ENCODE peak calls at places on chromosomes 4 and X, in six cellular contexts. One of them, this sample, is unnamed.

GRCh38 chr4:173519130-173520101 is 10.6 kb downstream of the HAND2 start:
- DNase-seq in GM23338: peak; percentile 45
- DNase-seq in mesothelial cell of epicardium: no peak
- DNase-seq in HFFc6: no peak
- DNase-seq in neural crest cell: no peak
- DNase-seq in ovary: no peak
- DNase-seq in this sample: no peak

GRCh38 chr4:16627999-16628398 is 270.4 kb downstream of the LDB2 start:
- DNase-seq in HFFc6: peak; percentile 91
- DNase-seq in GM23338: no peak
- DNase-seq in mesothelial cell of epicardium: no peak
- DNase-seq in neural crest cell: no peak
- DNase-seq in ovary: no peak
- DNase-seq in this sample: peak; percentile 74

GRCh38 chr4:138405439-138405838 is 163.3 kb upstream of the SLC7A11 start:
- DNase-seq in neural crest cell: no peak
- DNase-seq in mesothelial cell of epicardium: no peak
- DNase-seq in GM23338: no peak
- DNase-seq in HFFc6: no peak
- DNase-seq in ovary: no peak
- DNase-seq in this sample: no peak

GRCh38 chr4:183438458-183439113 is 5.8 kb upstream of the CDKN2AIP start:
- DNase-seq in mesothelial cell of epicardium: no peak
- DNase-seq in ovary: no peak
- DNase-seq in GM23338: no peak
- DNase-seq in HFFc6: peak; percentile 65
- DNase-seq in neural crest cell: no peak
- DNase-seq in this sample: no peak

GRCh38 chrX:19569930-19570329 is 54.6 kb upstream of the MAP3K15 start:
- DNase-seq in mesothelial cell of epicardium: no peak
- DNase-seq in neural crest cell: no peak
- DNase-seq in ovary: no peak
- DNase-seq in GM23338: no peak
- DNase-seq in HFFc6: no peak
- DNase-seq in this sample: no peak

GRCh38 chrX:128800138-128800537 is 723.2 kb downstream of the SMARCA1 start:
- DNase-seq in GM23338: peak; percentile 52
- DNase-seq in HFFc6: no peak
- DNase-seq in neural crest cell: no peak
- DNase-seq in ovary: no peak
- DNase-seq in mesothelial cell of epicardium: no peak
- DNase-seq in this sample: no peak

GRCh38 chr4:38396091-38396490 is 267.9 kb upstream of the KLF3 start:
- DNase-seq in GM23338: no peak
- DNase-seq in HFFc6: no peak
- DNase-seq in mesothelial cell of epicardium: no peak
- DNase-seq in ovary: no peak
- DNase-seq in neural crest cell: no peak
- DNase-seq in this sample: no peak

GRCh38 chrX:150355898-150356297 is 7.2 kb upstream of the MAMLD1 start:
- DNase-seq in neural crest cell: no peak
- DNase-seq in mesothelial cell of epicardium: no peak
- DNase-seq in GM23338: no peak
- DNase-seq in HFFc6: no peak
- DNase-seq in ovary: no peak
- DNase-seq in this sample: no peak

GRCh38 chr4:92381640-92382039 is 77.9 kb downstream of the GRID2 start:
- DNase-seq in GM23338: no peak
- DNase-seq in HFFc6: no peak
- DNase-seq in neural crest cell: no peak
- DNase-seq in ovary: no peak
- DNase-seq in mesothelial cell of epicardium: no peak
- DNase-seq in this sample: no peak

GRCh38 chrX:20527458-20528099 is 260.9 kb upstream of the RPS6KA3 start:
- DNase-seq in mesothelial cell of epicardium: no peak
- DNase-seq in HFFc6: no peak
- DNase-seq in neural crest cell: no peak
- DNase-seq in ovary: peak; percentile 19
- DNase-seq in GM23338: peak; percentile 39
- DNase-seq in this sample: no peak

GRCh38 chrX:101482296-101482695 is 3.0 kb upstream of the ARMCX4 start:
- DNase-seq in neural crest cell: no peak
- DNase-seq in mesothelial cell of epicardium: no peak
- DNase-seq in HFFc6: no peak
- DNase-seq in GM23338: no peak
- DNase-seq in ovary: no peak
- DNase-seq in this sample: no peak

GRCh38 chrX:54043696-54044125 is 562 bp downstream of the PHF8 start:
- DNase-seq in ovary: no peak
- DNase-seq in GM23338: peak; percentile 49
- DNase-seq in neural crest cell: no peak
- DNase-seq in mesothelial cell of epicardium: no peak
- DNase-seq in HFFc6: no peak
- DNase-seq in this sample: no peak

GRCh38 chr4:122733805-122734155 is 1.3 kb downstream of the BBS12 start:
- DNase-seq in GM23338: no peak
- DNase-seq in ovary: no peak
- DNase-seq in HFFc6: no peak
- DNase-seq in mesothelial cell of epicardium: no peak
- DNase-seq in neural crest cell: no peak
- DNase-seq in this sample: no peak

GRCh38 chrX:102654696-102655095 is 3.4 kb downstream of the GPRASP1 start:
- DNase-seq in neural crest cell: no peak
- DNase-seq in GM23338: no peak
- DNase-seq in HFFc6: no peak
- DNase-seq in ovary: peak; percentile 25
- DNase-seq in mesothelial cell of epicardium: no peak
- DNase-seq in this sample: no peak

GRCh38 chrX:102658551-102658950 is 7.3 kb downstream of the GPRASP1 start:
- DNase-seq in HFFc6: no peak
- DNase-seq in GM23338: no peak
- DNase-seq in mesothelial cell of epicardium: no peak
- DNase-seq in neural crest cell: no peak
- DNase-seq in ovary: no peak
- DNase-seq in this sample: no peak

GRCh38 chrX:102659790-102660757 is 8.8 kb downstream of the GPRASP1 start:
- DNase-seq in neural crest cell: peak; percentile 60
- DNase-seq in mesothelial cell of epicardium: peak; percentile 49
- DNase-seq in ovary: peak; percentile 78
- DNase-seq in GM23338: peak; percentile 75
- DNase-seq in HFFc6: peak; percentile 42
- DNase-seq in this sample: no peak
- TF ChIP-seq CTCF in neural crest cell: peak; percentile 41
- TF ChIP-seq CTCF in mesothelial cell of epicardium: no peak
- TF ChIP-seq CTCF in ovary: no peak
- TF ChIP-seq CTCF in GM23338: peak; percentile 7
- TF ChIP-seq CTCF in HFFc6: peak; percentile 22
- TF ChIP-seq CTCF in this sample: peak; percentile 7

GRCh38 chr4:71771613-71772012 is 12.3 kb downstream of the GC start:
- DNase-seq in HFFc6: no peak
- DNase-seq in neural crest cell: no peak
- DNase-seq in mesothelial cell of epicardium: no peak
- DNase-seq in ovary: no peak
- DNase-seq in GM23338: no peak
- DNase-seq in this sample: no peak

GRCh38 chr4:71773004-71773403 is 10.9 kb downstream of the GC start:
- DNase-seq in GM23338: no peak
- DNase-seq in mesothelial cell of epicardium: no peak
- DNase-seq in HFFc6: no peak
- DNase-seq in ovary: no peak
- DNase-seq in neural crest cell: no peak
- DNase-seq in this sample: no peak

GRCh38 chr4:71768123-71768522 is 15.8 kb downstream of the GC start:
- DNase-seq in GM23338: no peak
- DNase-seq in neural crest cell: no peak
- DNase-seq in mesothelial cell of epicardium: no peak
- DNase-seq in ovary: no peak
- DNase-seq in HFFc6: no peak
- DNase-seq in this sample: no peak

GRCh38 chr4:71772592-71772991 is 11.3 kb downstream of the GC start:
- DNase-seq in ovary: no peak
- DNase-seq in neural crest cell: no peak
- DNase-seq in HFFc6: no peak
- DNase-seq in mesothelial cell of epicardium: no peak
- DNase-seq in GM23338: peak; percentile 48
- DNase-seq in this sample: no peak

GRCh38 chr4:71769434-71769833 is 14.4 kb downstream of the GC start:
- DNase-seq in GM23338: no peak
- DNase-seq in neural crest cell: no peak
- DNase-seq in mesothelial cell of epicardium: no peak
- DNase-seq in HFFc6: no peak
- DNase-seq in ovary: no peak
- DNase-seq in this sample: no peak
- TF ChIP-seq CTCF in GM23338: no peak
- TF ChIP-seq CTCF in neural crest cell: no peak
- TF ChIP-seq CTCF in mesothelial cell of epicardium: no peak
- TF ChIP-seq CTCF in HFFc6: no peak
- TF ChIP-seq CTCF in ovary: no peak
- TF ChIP-seq CTCF in this sample: no peak

DNA sequence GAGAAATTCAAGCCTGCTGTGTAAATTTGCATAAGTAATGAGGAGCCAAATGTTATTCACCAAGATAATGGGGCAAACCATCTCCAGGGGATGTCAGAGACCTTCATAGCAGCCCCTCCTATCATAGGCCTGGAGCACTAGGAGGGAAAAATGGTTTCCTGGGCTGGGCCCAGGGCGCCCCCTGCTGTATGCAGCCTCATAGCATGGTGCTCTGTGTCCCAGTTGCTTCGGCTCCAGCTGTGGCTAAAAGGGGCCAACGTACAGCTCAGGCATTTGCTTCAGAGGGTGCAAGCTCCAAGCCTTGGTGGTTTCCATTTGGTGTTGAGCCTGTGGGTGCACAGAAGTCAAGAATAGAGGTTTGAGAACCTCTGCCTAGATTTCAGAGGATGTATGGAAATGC is 859.3 kb downstream of the RPA4 start:
- DNase-seq in HFFc6: no peak
- DNase-seq in GM23338: peak; percentile 10
- DNase-seq in neural crest cell: no peak
- DNase-seq in ovary: no peak
- DNase-seq in mesothelial cell of epicardium: no peak
- DNase-seq in this sample: no peak
- TF ChIP-seq CTCF in HFFc6: peak; percentile 14
- TF ChIP-seq CTCF in GM23338: peak; percentile 41
- TF ChIP-seq CTCF in neural crest cell: peak; percentile 13
- TF ChIP-seq CTCF in ovary: no peak
- TF ChIP-seq CTCF in mesothelial cell of epicardium: no peak
- TF ChIP-seq CTCF in this sample: peak; percentile 10

DNA sequence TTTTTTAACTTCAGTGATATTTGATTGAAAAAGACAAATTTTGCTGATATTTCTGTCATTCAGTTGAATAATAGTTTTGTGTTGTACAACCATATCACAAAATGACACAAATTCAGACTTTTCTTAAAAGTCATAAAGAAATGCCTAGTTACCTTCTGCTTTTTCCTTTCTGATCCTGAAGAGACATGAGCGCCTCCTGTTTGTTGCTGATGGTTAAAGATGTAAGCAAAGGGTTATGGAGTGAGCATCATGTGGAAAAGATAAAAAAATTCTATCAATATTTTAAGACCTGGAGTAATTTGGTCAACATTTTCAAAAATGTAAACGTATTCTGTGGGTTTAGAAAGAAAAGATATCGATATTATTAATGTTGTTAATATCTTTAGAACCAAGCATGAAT is 669.9 kb upstream of the NR3C2 start:
- DNase-seq in GM23338: peak; percentile 20
- DNase-seq in ovary: no peak
- DNase-seq in mesothelial cell of epicardium: no peak
- DNase-seq in neural crest cell: no peak
- DNase-seq in HFFc6: no peak
- DNase-seq in this sample: no peak
- TF ChIP-seq CTCF in GM23338: peak; percentile 51
- TF ChIP-seq CTCF in ovary: no peak
- TF ChIP-seq CTCF in mesothelial cell of epicardium: no peak
- TF ChIP-seq CTCF in neural crest cell: no peak
- TF ChIP-seq CTCF in HFFc6: no peak
- TF ChIP-seq CTCF in this sample: no peak

GRCh38 chrX:30275498-30275897 is 28.6 kb downstream of the MAGEB1 start:
- DNase-seq in HFFc6: no peak
- DNase-seq in GM23338: peak; percentile 15
- DNase-seq in mesothelial cell of epicardium: no peak
- DNase-seq in neural crest cell: no peak
- DNase-seq in ovary: no peak
- DNase-seq in this sample: no peak
- TF ChIP-seq CTCF in HFFc6: peak; percentile 71
- TF ChIP-seq CTCF in GM23338: peak; percentile 42
- TF ChIP-seq CTCF in mesothelial cell of epicardium: no peak
- TF ChIP-seq CTCF in neural crest cell: peak; percentile 66
- TF ChIP-seq CTCF in ovary: no peak
- TF ChIP-seq CTCF in this sample: peak; percentile 38

DNA sequence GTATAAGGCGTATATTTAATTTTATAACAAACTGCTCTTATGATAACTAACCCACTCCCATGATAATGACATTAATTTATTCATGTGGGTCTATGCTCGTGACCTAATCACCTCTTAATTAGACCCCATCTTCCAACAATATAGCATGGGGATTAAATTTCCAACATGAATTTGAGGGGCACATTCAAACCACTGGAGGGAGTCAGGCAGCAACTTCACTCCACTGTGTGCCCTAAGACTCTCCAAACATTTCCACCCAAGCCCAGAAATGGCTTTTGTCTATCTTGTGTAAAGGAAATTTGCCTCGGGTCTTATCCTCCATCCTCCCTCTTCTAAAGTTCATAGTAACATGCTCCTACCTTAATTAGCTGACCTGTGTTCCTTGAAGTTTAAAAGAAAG is 616.1 kb upstream of the CPEB2 start:
- DNase-seq in GM23338: peak; percentile 24
- DNase-seq in neural crest cell: no peak
- DNase-seq in ovary: no peak
- DNase-seq in mesothelial cell of epicardium: no peak
- DNase-seq in HFFc6: no peak
- DNase-seq in this sample: no peak
- TF ChIP-seq CTCF in GM23338: peak; percentile 29
- TF ChIP-seq CTCF in neural crest cell: no peak
- TF ChIP-seq CTCF in ovary: no peak
- TF ChIP-seq CTCF in mesothelial cell of epicardium: no peak
- TF ChIP-seq CTCF in HFFc6: no peak
- TF ChIP-seq CTCF in this sample: no peak

GRCh38 chr4:77619408-77619807 is 13.8 kb downstream of the CXCL13 start:
- DNase-seq in neural crest cell: no peak
- DNase-seq in HFFc6: no peak
- DNase-seq in ovary: no peak
- DNase-seq in GM23338: no peak
- DNase-seq in mesothelial cell of epicardium: no peak
- DNase-seq in this sample: no peak
- TF ChIP-seq CTCF in neural crest cell: no peak
- TF ChIP-seq CTCF in HFFc6: no peak
- TF ChIP-seq CTCF in ovary: no peak
- TF ChIP-seq CTCF in GM23338: no peak
- TF ChIP-seq CTCF in mesothelial cell of epicardium: no peak
- TF ChIP-seq CTCF in this sample: no peak

DNA sequence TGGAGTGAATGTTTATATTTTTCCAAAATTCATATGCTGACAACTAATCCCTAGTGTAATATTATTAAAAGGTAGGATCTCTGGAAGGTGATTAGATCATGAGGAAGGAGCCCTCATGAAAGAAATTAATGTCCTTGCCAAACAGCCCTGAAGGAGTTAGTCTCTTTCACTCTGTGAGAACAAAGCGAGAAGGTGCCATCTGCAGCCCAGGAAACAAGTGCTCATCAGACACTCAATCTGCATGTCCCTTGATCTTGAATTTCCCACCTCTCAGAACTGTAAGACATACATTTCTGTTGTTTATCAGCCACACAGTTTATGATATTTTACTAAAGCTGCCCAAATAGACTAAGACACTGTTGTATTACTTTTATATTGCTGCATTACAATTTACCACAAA is 1283.4 kb downstream of the PCDH7 start:
- DNase-seq in mesothelial cell of epicardium: no peak
- DNase-seq in HFFc6: no peak
- DNase-seq in ovary: no peak
- DNase-seq in GM23338: peak; percentile 45
- DNase-seq in neural crest cell: no peak
- DNase-seq in this sample: no peak
- TF ChIP-seq CTCF in mesothelial cell of epicardium: no peak
- TF ChIP-seq CTCF in HFFc6: no peak
- TF ChIP-seq CTCF in ovary: no peak
- TF ChIP-seq CTCF in GM23338: no peak
- TF ChIP-seq CTCF in neural crest cell: no peak
- TF ChIP-seq CTCF in this sample: no peak

This sample was measured in AG09319.